ENCODE peak calls at places on chromosomes 5 and 9, in nine cellular contexts. One of them, this sample, is unnamed.

GRCh38 chr5:6353602-6354001 is 24.7 kb downstream of the MED10 start:
- DNase-seq in OCI-LY7: no peak
- DNase-seq in PC-9: no peak
- DNase-seq in cardiac muscle cell: no peak
- DNase-seq in transverse colon: no peak
- DNase-seq in left ventricle myocardium inferior: no peak
- DNase-seq in astrocyte of the spinal cord: no peak
- DNase-seq in fibroblast of lung: no peak
- DNase-seq in mucosa of descending colon: no peak
- DNase-seq in this sample: no peak

GRCh38 chr9:4604678-4605095 is 57.4 kb upstream of the PLPP6 start:
- DNase-seq in OCI-LY7: peak
- DNase-seq in PC-9: peak
- DNase-seq in cardiac muscle cell: peak
- DNase-seq in transverse colon: peak
- DNase-seq in left ventricle myocardium inferior: no peak
- DNase-seq in astrocyte of the spinal cord: peak
- DNase-seq in fibroblast of lung: peak
- DNase-seq in mucosa of descending colon: no peak
- DNase-seq in this sample: peak

GRCh38 chr5:94168151-94168550 is 426.8 kb upstream of the POU5F2 start:
- DNase-seq in OCI-LY7: no peak
- DNase-seq in PC-9: no peak
- DNase-seq in cardiac muscle cell: no peak
- DNase-seq in transverse colon: no peak
- DNase-seq in left ventricle myocardium inferior: no peak
- DNase-seq in astrocyte of the spinal cord: no peak
- DNase-seq in fibroblast of lung: no peak
- DNase-seq in mucosa of descending colon: no peak
- DNase-seq in this sample: no peak

GRCh38 chr9:17280350-17281012 is 145.6 kb downstream of the CNTLN start:
- DNase-seq in OCI-LY7: no peak
- DNase-seq in PC-9: no peak
- DNase-seq in cardiac muscle cell: peak
- DNase-seq in transverse colon: no peak
- DNase-seq in left ventricle myocardium inferior: no peak
- DNase-seq in astrocyte of the spinal cord: peak
- DNase-seq in fibroblast of lung: peak
- DNase-seq in mucosa of descending colon: no peak
- DNase-seq in this sample: peak

GRCh38 chr9:36486933-36487481 is 85.7 kb upstream of the MELK start:
- DNase-seq in OCI-LY7: peak
- DNase-seq in PC-9: peak
- DNase-seq in cardiac muscle cell: peak
- DNase-seq in transverse colon: peak
- DNase-seq in left ventricle myocardium inferior: peak
- DNase-seq in astrocyte of the spinal cord: peak
- DNase-seq in fibroblast of lung: no peak
- DNase-seq in mucosa of descending colon: peak
- DNase-seq in this sample: no peak

GRCh38 chr9:107740088-107740980 is 250.8 kb upstream of the KLF4 start:
- DNase-seq in OCI-LY7: no peak
- DNase-seq in PC-9: no peak
- DNase-seq in cardiac muscle cell: peak
- DNase-seq in transverse colon: no peak
- DNase-seq in left ventricle myocardium inferior: peak
- DNase-seq in astrocyte of the spinal cord: no peak
- DNase-seq in fibroblast of lung: peak
- DNase-seq in mucosa of descending colon: no peak
- DNase-seq in this sample: no peak

GRCh38 chr9:78130004-78130403 is 98.4 kb upstream of the GNAQ start:
- DNase-seq in OCI-LY7: peak
- DNase-seq in PC-9: no peak
- DNase-seq in cardiac muscle cell: peak
- DNase-seq in transverse colon: no peak
- DNase-seq in left ventricle myocardium inferior: no peak
- DNase-seq in astrocyte of the spinal cord: peak
- DNase-seq in fibroblast of lung: peak
- DNase-seq in mucosa of descending colon: no peak
- DNase-seq in this sample: peak

GRCh38 chr9:16154570-16155078 is 601.8 kb downstream of the CCDC171 start:
- DNase-seq in OCI-LY7: peak
- DNase-seq in PC-9: peak
- DNase-seq in cardiac muscle cell: peak
- DNase-seq in transverse colon: peak
- DNase-seq in left ventricle myocardium inferior: peak
- DNase-seq in astrocyte of the spinal cord: no peak
- DNase-seq in fibroblast of lung: peak
- DNase-seq in mucosa of descending colon: peak
- DNase-seq in this sample: peak

GRCh38 chr5:39283231-39283818 is 64.0 kb upstream of the FYB1 start:
- DNase-seq in OCI-LY7: peak
- DNase-seq in PC-9: peak
- DNase-seq in cardiac muscle cell: peak
- DNase-seq in transverse colon: peak
- DNase-seq in left ventricle myocardium inferior: no peak
- DNase-seq in astrocyte of the spinal cord: peak
- DNase-seq in fibroblast of lung: peak
- DNase-seq in mucosa of descending colon: no peak
- DNase-seq in this sample: peak

GRCh38 chr9:23686896-23687295 is 139.1 kb downstream of the ELAVL2 start:
- DNase-seq in OCI-LY7: no peak
- DNase-seq in PC-9: no peak
- DNase-seq in cardiac muscle cell: no peak
- DNase-seq in transverse colon: no peak
- DNase-seq in left ventricle myocardium inferior: no peak
- DNase-seq in astrocyte of the spinal cord: peak
- DNase-seq in fibroblast of lung: no peak
- DNase-seq in mucosa of descending colon: no peak
- DNase-seq in this sample: no peak

GRCh38 chr9:133558191-133559126 is 24.0 kb downstream of the ADAMTSL2 start:
- DNase-seq in OCI-LY7: peak
- DNase-seq in PC-9: no peak
- DNase-seq in cardiac muscle cell: peak
- DNase-seq in transverse colon: no peak
- DNase-seq in left ventricle myocardium inferior: peak
- DNase-seq in astrocyte of the spinal cord: peak
- DNase-seq in fibroblast of lung: peak
- DNase-seq in mucosa of descending colon: no peak
- DNase-seq in this sample: peak

GRCh38 chr9:8895498-8896224 is 1096.1 kb upstream of the DMAC1 start:
- DNase-seq in OCI-LY7: peak
- DNase-seq in PC-9: no peak
- DNase-seq in cardiac muscle cell: peak
- DNase-seq in transverse colon: no peak
- DNase-seq in left ventricle myocardium inferior: no peak
- DNase-seq in astrocyte of the spinal cord: peak
- DNase-seq in fibroblast of lung: peak
- DNase-seq in mucosa of descending colon: no peak
- DNase-seq in this sample: peak

GRCh38 chr5:142655339-142656267 is 30.3 kb downstream of the FGF1 start:
- DNase-seq in OCI-LY7: peak
- DNase-seq in PC-9: peak
- DNase-seq in cardiac muscle cell: peak
- DNase-seq in transverse colon: peak
- DNase-seq in left ventricle myocardium inferior: peak
- DNase-seq in astrocyte of the spinal cord: peak
- DNase-seq in fibroblast of lung: peak
- DNase-seq in mucosa of descending colon: peak
- DNase-seq in this sample: peak

GRCh38 chr9:129889936-129890717 is 54.9 kb downstream of the USP20 start:
- DNase-seq in OCI-LY7: no peak
- DNase-seq in PC-9: no peak
- DNase-seq in cardiac muscle cell: no peak
- DNase-seq in transverse colon: peak
- DNase-seq in left ventricle myocardium inferior: no peak
- DNase-seq in astrocyte of the spinal cord: no peak
- DNase-seq in fibroblast of lung: no peak
- DNase-seq in mucosa of descending colon: peak
- DNase-seq in this sample: no peak

GRCh38 chr9:95953986-95954385 is 78.5 kb downstream of the ERCC6L2 start:
- DNase-seq in OCI-LY7: no peak
- DNase-seq in PC-9: no peak
- DNase-seq in cardiac muscle cell: no peak
- DNase-seq in transverse colon: no peak
- DNase-seq in left ventricle myocardium inferior: no peak
- DNase-seq in astrocyte of the spinal cord: no peak
- DNase-seq in fibroblast of lung: no peak
- DNase-seq in mucosa of descending colon: no peak
- DNase-seq in this sample: no peak

GRCh38 chr5:127030259-127031146 is at the start of gene MARCHF3:
- DNase-seq in OCI-LY7: peak
- DNase-seq in PC-9: peak
- DNase-seq in cardiac muscle cell: peak
- DNase-seq in transverse colon: peak
- DNase-seq in left ventricle myocardium inferior: peak
- DNase-seq in astrocyte of the spinal cord: peak
- DNase-seq in fibroblast of lung: peak
- DNase-seq in mucosa of descending colon: peak
- DNase-seq in this sample: peak

GRCh38 chr9:133978226-133979123 is 13.6 kb downstream of the VAV2 start:
- DNase-seq in OCI-LY7: no peak
- DNase-seq in PC-9: no peak
- DNase-seq in cardiac muscle cell: no peak
- DNase-seq in transverse colon: no peak
- DNase-seq in left ventricle myocardium inferior: peak
- DNase-seq in astrocyte of the spinal cord: no peak
- DNase-seq in fibroblast of lung: no peak
- DNase-seq in mucosa of descending colon: no peak
- DNase-seq in this sample: no peak

GRCh38 chr9:4486176-4486575 is 4.1 kb upstream of the SLC1A1 start:
- DNase-seq in OCI-LY7: no peak
- DNase-seq in PC-9: no peak
- DNase-seq in cardiac muscle cell: no peak
- DNase-seq in transverse colon: no peak
- DNase-seq in left ventricle myocardium inferior: no peak
- DNase-seq in astrocyte of the spinal cord: no peak
- DNase-seq in fibroblast of lung: no peak
- DNase-seq in mucosa of descending colon: no peak
- DNase-seq in this sample: no peak

GRCh38 chr5:139677404-139678282 is 29.5 kb downstream of the CXXC5 start:
- DNase-seq in OCI-LY7: no peak
- DNase-seq in PC-9: no peak
- DNase-seq in cardiac muscle cell: no peak
- DNase-seq in transverse colon: no peak
- DNase-seq in left ventricle myocardium inferior: peak
- DNase-seq in astrocyte of the spinal cord: no peak
- DNase-seq in fibroblast of lung: no peak
- DNase-seq in mucosa of descending colon: no peak
- DNase-seq in this sample: no peak

GRCh38 chr5:158987231-158987630 is 112.5 kb downstream of the EBF1 start:
- DNase-seq in OCI-LY7: no peak
- DNase-seq in PC-9: no peak
- DNase-seq in cardiac muscle cell: no peak
- DNase-seq in transverse colon: no peak
- DNase-seq in left ventricle myocardium inferior: no peak
- DNase-seq in astrocyte of the spinal cord: no peak
- DNase-seq in fibroblast of lung: no peak
- DNase-seq in mucosa of descending colon: no peak
- DNase-seq in this sample: no peak

GRCh38 chr9:119349548-119349947 is 19.7 kb downstream of the BRINP1 start:
- DNase-seq in OCI-LY7: no peak
- DNase-seq in PC-9: no peak
- DNase-seq in cardiac muscle cell: no peak
- DNase-seq in transverse colon: no peak
- DNase-seq in left ventricle myocardium inferior: no peak
- DNase-seq in astrocyte of the spinal cord: no peak
- DNase-seq in fibroblast of lung: no peak
- DNase-seq in mucosa of descending colon: no peak
- DNase-seq in this sample: no peak

GRCh38 chr5:17952231-17952630 is 318.0 kb downstream of the TAF11L14 start:
- DNase-seq in OCI-LY7: no peak
- DNase-seq in PC-9: no peak
- DNase-seq in cardiac muscle cell: no peak
- DNase-seq in transverse colon: no peak
- DNase-seq in left ventricle myocardium inferior: no peak
- DNase-seq in astrocyte of the spinal cord: no peak
- DNase-seq in fibroblast of lung: no peak
- DNase-seq in mucosa of descending colon: no peak
- DNase-seq in this sample: no peak

GRCh38 chr5:17947029-17947428 is 312.8 kb downstream of the TAF11L14 start:
- DNase-seq in OCI-LY7: no peak
- DNase-seq in PC-9: no peak
- DNase-seq in cardiac muscle cell: no peak
- DNase-seq in transverse colon: no peak
- DNase-seq in left ventricle myocardium inferior: no peak
- DNase-seq in astrocyte of the spinal cord: no peak
- DNase-seq in fibroblast of lung: no peak
- DNase-seq in mucosa of descending colon: no peak
- DNase-seq in this sample: no peak

GRCh38 chr5:17951392-17952169 is 317.3 kb downstream of the TAF11L14 start:
- DNase-seq in OCI-LY7: no peak
- DNase-seq in PC-9: peak
- DNase-seq in cardiac muscle cell: no peak
- DNase-seq in transverse colon: no peak
- DNase-seq in left ventricle myocardium inferior: no peak
- DNase-seq in astrocyte of the spinal cord: no peak
- DNase-seq in fibroblast of lung: no peak
- DNase-seq in mucosa of descending colon: no peak
- DNase-seq in this sample: no peak
- TF ChIP-seq CTCF in OCI-LY7: peak
- TF ChIP-seq CTCF in PC-9: peak
- TF ChIP-seq CTCF in cardiac muscle cell: no peak
- TF ChIP-seq CTCF in transverse colon: no peak
- TF ChIP-seq CTCF in left ventricle myocardium inferior: no peak
- TF ChIP-seq CTCF in astrocyte of the spinal cord: no peak
- TF ChIP-seq CTCF in fibroblast of lung: no peak
- TF ChIP-seq CTCF in mucosa of descending colon: no peak
- TF ChIP-seq CTCF in this sample: no peak

GRCh38 chr5:68070641-68071191 is 144.8 kb upstream of the PIK3R1 start:
- DNase-seq in OCI-LY7: no peak
- DNase-seq in PC-9: no peak
- DNase-seq in cardiac muscle cell: no peak
- DNase-seq in transverse colon: no peak
- DNase-seq in left ventricle myocardium inferior: no peak
- DNase-seq in astrocyte of the spinal cord: no peak
- DNase-seq in fibroblast of lung: no peak
- DNase-seq in mucosa of descending colon: no peak
- DNase-seq in this sample: peak
- H3K4me3 ChIP-seq in OCI-LY7: no peak
- H3K4me3 ChIP-seq in PC-9: no peak
- H3K4me3 ChIP-seq in cardiac muscle cell: no peak
- H3K4me3 ChIP-seq in transverse colon: no peak
- H3K4me3 ChIP-seq in left ventricle myocardium inferior: no peak
- H3K4me3 ChIP-seq in astrocyte of the spinal cord: no peak
- H3K4me3 ChIP-seq in fibroblast of lung: no peak
- H3K4me3 ChIP-seq in mucosa of descending colon: no peak
- H3K4me3 ChIP-seq in this sample: no peak

GRCh38 chr5:42636425-42636824 is 120.2 kb upstream of the CCDC152 start:
- DNase-seq in OCI-LY7: peak
- DNase-seq in PC-9: no peak
- DNase-seq in cardiac muscle cell: peak
- DNase-seq in transverse colon: no peak
- DNase-seq in left ventricle myocardium inferior: no peak
- DNase-seq in astrocyte of the spinal cord: no peak
- DNase-seq in fibroblast of lung: peak
- DNase-seq in mucosa of descending colon: no peak
- DNase-seq in this sample: peak
- TF ChIP-seq CTCF in OCI-LY7: peak
- TF ChIP-seq CTCF in PC-9: peak
- TF ChIP-seq CTCF in cardiac muscle cell: peak
- TF ChIP-seq CTCF in transverse colon: no peak
- TF ChIP-seq CTCF in left ventricle myocardium inferior: peak
- TF ChIP-seq CTCF in astrocyte of the spinal cord: peak
- TF ChIP-seq CTCF in fibroblast of lung: peak
- TF ChIP-seq CTCF in mucosa of descending colon: no peak
- TF ChIP-seq CTCF in this sample: peak

GRCh38 chr9:114250648-114251047 is 72.2 kb upstream of the ORM1 start:
- DNase-seq in OCI-LY7: no peak
- DNase-seq in PC-9: no peak
- DNase-seq in cardiac muscle cell: no peak
- DNase-seq in transverse colon: no peak
- DNase-seq in left ventricle myocardium inferior: no peak
- DNase-seq in astrocyte of the spinal cord: no peak
- DNase-seq in fibroblast of lung: no peak
- DNase-seq in mucosa of descending colon: no peak
- DNase-seq in this sample: no peak
- H3K4me3 ChIP-seq in OCI-LY7: no peak
- H3K4me3 ChIP-seq in PC-9: no peak
- H3K4me3 ChIP-seq in cardiac muscle cell: no peak
- H3K4me3 ChIP-seq in transverse colon: no peak
- H3K4me3 ChIP-seq in left ventricle myocardium inferior: peak
- H3K4me3 ChIP-seq in astrocyte of the spinal cord: no peak
- H3K4me3 ChIP-seq in fibroblast of lung: no peak
- H3K4me3 ChIP-seq in mucosa of descending colon: no peak
- H3K4me3 ChIP-seq in this sample: no peak

This sample was measured in fibroblast of mammary gland.